ENCODE peak calls at places on chromosomes 11 and 22, in seven cellular contexts. J, X, O, Y, C, R and E are unnamed samples. For H3K4me1, the result is how much of the 10 kb centered on the place peaks cover.

GRCh38 chr22:47190276-47190956 is 428.0 kb downstream of the TBC1D22A start:
- DNase-seq in J (no peak), Y (no peak), R (no peak), X (no peak), O (peak), C (no peak), E (peak)

GRCh38 chr11:134519390-134519750 is 107.3 kb upstream of the B3GAT1 start:
- DNase-seq in Y (no peak), O (no peak), R (no peak), J (no peak), C (no peak), X (no peak), E (no peak)

GRCh38 chr22:24225951-24226350 is 18.9 kb downstream of the GGT5 start:
- DNase-seq in R (no peak), O (no peak), C (no peak), J (no peak), X (no peak), Y (no peak), E (no peak)

GRCh38 chr11:67422894-67423293 is 5.4 kb upstream of the RPS6KB2 start:
- DNase-seq in R (no peak), Y (no peak), C (no peak), J (peak), X (no peak), O (no peak), E (no peak)

GRCh38 chr11:76242004-76242779 is 35.9 kb upstream of the WNT11 start:
- DNase-seq in X (no peak), R (no peak), C (no peak), Y (peak), O (no peak), J (no peak), E (no peak)

GRCh38 chr11:131767421-131767820 is 397.0 kb downstream of the NTM start:
- DNase-seq in Y (no peak), R (no peak), C (no peak), X (peak), J (no peak), O (no peak), E (no peak)

GRCh38 chr11:10350341-10350740 is 45.5 kb downstream of the ADM start:
- DNase-seq in R (peak), X (no peak), C (no peak), O (no peak), J (peak), Y (no peak), E (peak)

GRCh38 chr11:134610116-134610910 is 198.3 kb upstream of the B3GAT1 start:
- DNase-seq in X (no peak), J (no peak), R (no peak), C (no peak), Y (no peak), O (no peak), E (no peak)

GRCh38 chr11:36155770-36156485 is 133.3 kb downstream of the COMMD9 start:
- DNase-seq in J (peak), R (no peak), O (no peak), C (no peak), X (peak), Y (no peak), E (peak)

GRCh38 chr11:37450613-37451012 is 852.6 kb upstream of the RAG2 start:
- DNase-seq in J (no peak), X (no peak), Y (no peak), R (no peak), C (no peak), O (no peak), E (no peak)

DNA sequence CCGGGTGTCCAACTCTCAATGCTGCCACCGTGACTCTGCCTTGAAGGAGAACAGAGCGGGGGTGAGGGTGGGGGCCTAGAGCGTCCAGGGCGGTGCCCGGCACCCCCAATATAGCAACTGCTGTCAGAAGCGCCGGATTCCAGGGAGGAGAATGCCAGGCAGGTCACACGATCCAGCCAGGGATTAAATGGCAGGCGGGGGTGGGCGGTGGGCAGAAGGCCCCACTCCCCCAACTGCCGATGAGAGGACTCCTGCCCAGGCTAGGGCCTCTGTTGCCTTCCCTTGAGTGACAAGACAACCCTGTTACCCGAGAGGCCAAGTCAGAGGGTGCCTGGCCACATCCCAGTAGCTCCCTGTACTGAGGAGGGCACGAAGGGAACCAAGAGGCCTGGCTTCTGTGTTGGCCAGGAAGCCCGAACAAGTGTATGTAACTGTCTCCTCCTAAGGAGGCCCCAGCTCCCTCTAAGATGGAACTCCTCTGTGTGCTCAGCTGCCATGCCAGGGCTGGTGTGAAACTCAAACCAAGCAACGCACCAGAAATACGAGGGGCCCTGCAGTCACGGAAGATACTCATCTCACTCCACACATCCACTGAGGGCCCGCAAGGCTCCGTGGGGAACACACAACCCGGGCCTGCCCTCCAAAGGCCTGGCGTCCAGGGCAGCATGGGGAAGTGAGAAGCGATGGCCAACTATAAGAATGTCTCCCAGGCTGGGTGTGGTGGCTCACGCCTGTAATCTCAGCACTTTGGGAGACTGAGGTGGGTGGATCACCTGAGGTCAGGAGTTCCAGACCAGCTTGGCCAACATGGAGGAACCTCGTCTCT is 3.0 kb downstream of the PACSIN3 start:
- DNase-seq in Y (no peak), O (no peak), R (no peak), C (no peak), X (no peak), J (no peak), E (no peak)
- H3K4me1 ChIP-seq in Y (under half), O (half or more), R (half or more), C (under half), X (under half), J (under half), E (under half)

GRCh38 chr11:46339816-46340215 is 7.4 kb upstream of the DGKZ start:
- DNase-seq in J (no peak), C (no peak), R (no peak), X (no peak), Y (no peak), O (no peak), E (no peak)

GRCh38 chr11:46337626-46338345 is 9.5 kb upstream of the DGKZ start:
- DNase-seq in X (no peak), R (no peak), J (no peak), Y (no peak), O (no peak), C (no peak), E (no peak)

GRCh38 chr11:46338988-46339666 is 8.1 kb upstream of the DGKZ start:
- DNase-seq in R (no peak), Y (no peak), O (no peak), X (no peak), J (peak), C (no peak), E (no peak)

GRCh38 chr11:46336781-46337180 is 10.5 kb upstream of the DGKZ start:
- DNase-seq in X (no peak), J (no peak), R (no peak), O (no peak), C (no peak), Y (no peak), E (no peak)

DNA sequence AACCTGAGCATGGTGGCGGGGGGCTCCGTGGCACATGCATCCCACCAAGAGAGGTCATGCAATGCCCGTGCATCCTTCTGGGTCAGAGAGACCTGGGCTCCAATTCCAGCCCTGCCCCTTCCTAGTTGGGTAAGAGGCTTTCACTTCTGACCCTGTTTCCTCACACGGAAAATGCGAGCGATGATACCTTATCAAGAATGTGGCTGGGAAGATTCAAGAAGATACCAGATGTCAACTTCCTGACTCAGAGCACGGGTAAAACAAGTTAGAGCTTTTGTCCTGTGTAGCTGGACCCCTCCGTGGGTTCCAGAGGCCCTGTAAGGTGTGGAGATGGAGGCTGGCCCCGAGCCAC is 8.7 kb upstream of the DGKZ start:
- DNase-seq in O (no peak), J (peak), C (no peak), R (no peak), X (no peak), Y (no peak), E (no peak)
- H3K4me3 ChIP-seq in O (no peak), J (peak), C (no peak), R (no peak), X (no peak), Y (no peak), E (no peak)

DNA sequence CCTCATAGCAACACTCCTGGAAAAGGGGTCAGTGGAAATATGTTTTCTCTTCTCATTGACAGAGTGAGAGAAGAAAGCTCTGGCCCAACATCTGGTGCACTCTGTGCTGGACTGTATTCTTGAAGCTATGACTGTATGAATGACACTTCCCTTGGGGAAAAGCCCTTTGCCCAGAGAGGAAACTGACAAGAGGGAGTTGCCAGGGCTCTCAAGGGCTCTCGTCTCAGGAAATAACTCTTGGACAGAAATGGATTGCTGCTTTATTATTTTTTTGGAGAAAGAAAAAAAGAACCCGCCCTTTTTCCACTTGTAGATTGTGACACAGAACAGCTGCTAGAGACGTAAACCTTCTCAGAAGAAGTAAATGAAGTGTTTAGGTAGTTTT is 11.4 kb downstream of the ETS1 start:
- DNase-seq in R (no peak), Y (no peak), O (no peak), C (no peak), J (no peak), X (peak), E (no peak)
- H3K4me1 ChIP-seq in R (under half), Y (under half), O (under half), C (under half), J (under half), X (under half), E (under half)

GRCh38 chr11:122192634-122193245 is 76.7 kb upstream of the BLID start:
- DNase-seq in J (peak), C (no peak), R (no peak), O (no peak), X (peak), Y (no peak), E (no peak)
- H3K4me3 ChIP-seq in J (no peak), C (no peak), R (no peak), O (no peak), X (no peak), Y (no peak), E (no peak)